ENCODE peak calls at places on chromosomes 5 and 9, in seven cellular contexts. Y is mesothelial cell of epicardium, K is fibroblast of pulmonary artery, F is esophagus squamous epithelium, Q is WTC11, J is fibroblast of lung, R is tibial nerve. O is an unnamed sample.

GRCh38 chr5:132012385-132013005 is 1.0 kb upstream of the ACSL6 start:
- DNase-seq in Y (peak), K (peak), F (no peak), Q (peak), J (peak), R (no peak), O (peak)

GRCh38 chr9:110738982-110739381 is 70.4 kb downstream of the MUSK start:
- DNase-seq in Y (no peak), K (no peak), F (no peak), Q (no peak), J (peak), R (no peak), O (no peak)

GRCh38 chr5:65811004-65811403 is 89.0 kb downstream of the NLN start:
- DNase-seq in Y (no peak), K (peak), F (no peak), Q (no peak), J (peak), R (no peak), O (no peak)

GRCh38 chr9:91159664-91160121 is 202.0 kb downstream of the AUH start:
- DNase-seq in Y (no peak), K (no peak), F (no peak), Q (no peak), J (no peak), R (no peak), O (no peak)

GRCh38 chr5:96648023-96648422 is 14.2 kb upstream of the CAST start:
- DNase-seq in Y (no peak), K (no peak), F (no peak), Q (no peak), J (no peak), R (no peak), O (no peak)

GRCh38 chr9:82583524-82583923 is 479.4 kb downstream of the RASEF start:
- DNase-seq in Y (no peak), K (no peak), F (no peak), Q (no peak), J (no peak), R (no peak), O (no peak)

GRCh38 chr5:126122942-126123341 is 300.3 kb upstream of the GRAMD2B start:
- DNase-seq in Y (no peak), K (no peak), F (no peak), Q (peak), J (peak), R (no peak), O (no peak)

GRCh38 chr9:133750927-133751649 is 12.9 kb upstream of the SARDH start:
- DNase-seq in Y (no peak), K (no peak), F (no peak), Q (no peak), J (no peak), R (no peak), O (no peak)

GRCh38 chr5:162268694-162269481 is 201.3 kb downstream of the GABRG2 start:
- DNase-seq in Y (no peak), K (no peak), F (no peak), Q (no peak), J (no peak), R (no peak), O (no peak)

GRCh38 chr9:13552606-13553215 is 273.2 kb upstream of the MPDZ start:
- DNase-seq in Y (no peak), K (no peak), F (no peak), Q (no peak), J (peak), R (no peak), O (no peak)

GRCh38 chr5:109825450-109825849 is 135.7 kb downstream of the MAN2A1 start:
- DNase-seq in Y (no peak), K (peak), F (no peak), Q (no peak), J (peak), R (no peak), O (no peak)

GRCh38 chr5:109816732-109817131 is 127.0 kb downstream of the MAN2A1 start:
- DNase-seq in Y (no peak), K (no peak), F (no peak), Q (no peak), J (no peak), R (no peak), O (no peak)

GRCh38 chr5:109823597-109823996 is 133.9 kb downstream of the MAN2A1 start:
- DNase-seq in Y (no peak), K (peak), F (no peak), Q (no peak), J (peak), R (no peak), O (no peak)

GRCh38 chr5:109819878-109820277 is 130.2 kb downstream of the MAN2A1 start:
- DNase-seq in Y (no peak), K (no peak), F (no peak), Q (no peak), J (no peak), R (no peak), O (no peak)
- TF ChIP-seq CTCF in Y (no peak), K (no peak), F (no peak), Q (peak), J (no peak), R (no peak), O (no peak)

DNA sequence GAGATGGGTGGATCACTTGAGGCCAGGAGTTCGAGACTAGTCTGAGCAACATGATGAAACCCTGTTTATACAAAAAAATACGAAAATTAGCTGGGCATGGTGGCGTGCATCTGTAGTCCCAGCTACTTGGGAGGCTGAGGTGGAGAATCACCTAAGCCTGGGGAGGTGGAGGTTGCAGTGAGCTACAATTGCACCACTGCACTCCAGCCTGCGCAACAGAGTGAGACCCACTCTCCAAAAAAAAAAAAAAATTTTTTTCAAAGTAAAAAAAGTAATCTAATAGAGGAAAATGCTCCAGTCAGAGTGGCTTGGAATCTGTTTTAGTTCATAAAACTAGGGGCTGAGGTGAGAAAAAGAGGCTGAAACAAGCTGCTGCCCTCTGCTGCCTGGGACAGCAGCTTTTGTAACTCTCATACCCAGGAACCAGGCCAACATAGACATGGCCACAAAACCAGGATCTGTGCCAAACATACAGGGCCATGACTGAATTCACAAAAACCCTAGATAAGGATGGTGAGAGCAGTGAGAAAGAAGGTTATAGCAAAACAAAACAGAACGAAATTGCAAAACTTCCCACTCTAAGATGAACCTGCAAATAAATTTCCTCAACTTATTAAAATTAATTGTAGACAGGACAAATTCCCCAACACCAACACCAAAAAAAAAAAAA is 13.1 kb upstream of the DCAF12 start:
- DNase-seq in Y (no peak), K (peak), F (no peak), Q (no peak), J (peak), R (peak), O (no peak)
- TF ChIP-seq CTCF in Y (no peak), K (peak), F (no peak), Q (no peak), J (peak), R (no peak), O (no peak)

DNA sequence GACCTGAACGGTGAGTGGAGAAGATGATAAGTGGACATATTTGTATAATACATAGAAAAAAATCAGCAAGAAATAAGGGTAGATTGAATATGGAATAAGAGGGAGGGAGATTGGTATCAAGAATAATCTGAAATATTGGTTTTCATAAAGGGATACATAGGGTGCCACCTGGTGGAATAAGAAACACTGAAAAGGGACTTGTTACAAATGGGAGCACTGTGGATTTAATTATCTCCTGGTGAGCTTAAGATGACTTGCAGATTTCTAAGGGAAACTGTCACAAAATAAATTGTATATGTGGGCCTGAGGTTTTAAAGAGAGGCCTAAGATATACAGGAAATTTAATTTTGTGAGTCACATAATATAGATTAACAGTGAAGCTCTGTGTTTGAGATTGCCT is 1403.5 kb upstream of the CDH18 start:
- DNase-seq in Y (no peak), K (no peak), F (no peak), Q (no peak), J (no peak), R (no peak), O (no peak)
- TF ChIP-seq CTCF in Y (no peak), K (no peak), F (no peak), Q (no peak), J (no peak), R (no peak), O (no peak)

GRCh38 chr9:73269430-73270101 is 117.9 kb downstream of the ANXA1 start:
- DNase-seq in Y (no peak), K (peak), F (no peak), Q (no peak), J (peak), R (no peak), O (no peak)
- TF ChIP-seq CTCF in Y (peak), K (peak), F (peak), Q (peak), J (peak), R (no peak), O (no peak)

GRCh38 chr5:76402251-76402879 is 720 bp upstream of the IQGAP2 start:
- DNase-seq in Y (peak), K (peak), F (no peak), Q (peak), J (peak), R (peak), O (peak)

GRCh38 chr5:76404694-76405306 is 1.7 kb downstream of the IQGAP2 start:
- DNase-seq in Y (no peak), K (no peak), F (no peak), Q (no peak), J (no peak), R (no peak), O (no peak)

GRCh38 chr5:76403963-76404693 is 1.0 kb downstream of the IQGAP2 start:
- DNase-seq in Y (no peak), K (peak), F (peak), Q (no peak), J (no peak), R (peak), O (peak)

GRCh38 chr5:76402880-76403712 is at the start of gene IQGAP2:
- DNase-seq in Y (peak), K (peak), F (peak), Q (peak), J (peak), R (peak), O (peak)

GRCh38 chr5:76403713-76403962 is 553 bp downstream of the IQGAP2 start:
- DNase-seq in Y (peak), K (no peak), F (no peak), Q (peak), J (no peak), R (no peak), O (no peak)
- TF ChIP-seq CTCF in Y (no peak), K (no peak), F (no peak), Q (no peak), J (no peak), R (no peak), O (no peak)

GRCh38 chr5:94788527-94788926 is 170.1 kb downstream of the SLF1 start:
- DNase-seq in Y (no peak), K (no peak), F (no peak), Q (no peak), J (no peak), R (no peak), O (no peak)

GRCh38 chr5:94779684-94780083 is 161.2 kb downstream of the SLF1 start:
- DNase-seq in Y (no peak), K (no peak), F (no peak), Q (no peak), J (no peak), R (no peak), O (no peak)

GRCh38 chr5:94782376-94782775 is 163.9 kb downstream of the SLF1 start:
- DNase-seq in Y (no peak), K (no peak), F (no peak), Q (no peak), J (no peak), R (no peak), O (no peak)

DNA sequence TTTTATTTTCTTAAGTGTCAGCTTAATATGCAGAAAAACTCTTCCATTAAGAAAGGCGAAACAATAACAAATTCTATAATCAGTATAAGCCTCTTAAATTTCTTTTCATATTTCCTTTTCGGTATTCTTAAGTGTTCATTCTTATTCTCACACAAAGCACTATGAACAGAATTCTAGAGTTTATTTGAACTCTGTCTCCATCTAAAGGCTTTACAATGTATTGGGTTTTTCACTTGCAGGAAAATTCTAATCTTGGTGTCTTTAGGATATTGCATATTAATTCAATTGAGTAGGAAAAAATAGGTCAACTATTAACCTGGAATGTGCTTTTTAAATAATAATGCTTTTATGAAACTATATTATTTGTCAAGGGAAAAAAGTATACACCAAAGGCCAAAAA is 166.6 kb downstream of the SLF1 start:
- DNase-seq in Y (no peak), K (peak), F (no peak), Q (no peak), J (no peak), R (no peak), O (no peak)
- TF ChIP-seq CTCF in Y (no peak), K (peak), F (no peak), Q (no peak), J (peak), R (no peak), O (no peak)

GRCh38 chr5:38207343-38207742 is 51.0 kb upstream of the EGFLAM start:
- DNase-seq in Y (no peak), K (no peak), F (no peak), Q (peak), J (no peak), R (no peak), O (no peak)

GRCh38 chr5:38212307-38212706 is 46.1 kb upstream of the EGFLAM start:
- DNase-seq in Y (no peak), K (no peak), F (no peak), Q (no peak), J (no peak), R (no peak), O (no peak)

GRCh38 chr5:38208782-38209378 is 49.5 kb upstream of the EGFLAM start:
- DNase-seq in Y (no peak), K (peak), F (no peak), Q (peak), J (peak), R (no peak), O (no peak)

GRCh38 chr5:38210701-38211353 is 47.5 kb upstream of the EGFLAM start:
- DNase-seq in Y (no peak), K (no peak), F (no peak), Q (no peak), J (no peak), R (no peak), O (no peak)

DNA sequence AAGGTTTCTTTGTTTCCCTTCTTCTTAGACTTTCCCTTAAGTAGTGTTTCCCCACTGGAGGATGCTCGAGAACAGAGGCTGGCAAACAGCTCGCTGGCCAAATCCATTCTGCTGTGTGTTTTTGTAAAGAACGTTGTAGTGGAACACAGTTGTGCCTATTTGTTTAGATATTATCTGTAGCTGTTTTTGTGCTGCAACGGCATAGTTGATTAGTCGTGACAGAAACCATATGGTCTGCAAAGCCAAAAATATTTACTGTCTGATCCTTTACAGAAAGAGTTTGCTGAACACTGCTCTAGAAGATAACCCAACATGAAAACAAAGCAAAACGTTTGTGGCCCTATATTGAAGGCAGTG is 47.0 kb upstream of the EGFLAM start:
- DNase-seq in Y (no peak), K (no peak), F (no peak), Q (no peak), J (no peak), R (no peak), O (no peak)
- TF ChIP-seq CTCF in Y (no peak), K (no peak), F (no peak), Q (no peak), J (no peak), R (no peak), O (no peak)

GRCh38 chr5:141373673-141374317 is at the start of gene PCDHGA6:
- DNase-seq in Y (no peak), K (peak), F (no peak), Q (no peak), J (peak), R (no peak), O (no peak)
- TF ChIP-seq CTCF in Y (no peak), K (peak), F (no peak), Q (no peak), J (peak), R (no peak), O (no peak)

GRCh38 chr9:74499111-74499601 is 2.0 kb downstream of the RORB start:
- DNase-seq in Y (no peak), K (no peak), F (no peak), Q (peak), J (peak), R (no peak), O (no peak)

GRCh38 chr9:74497750-74498615 is 848 bp downstream of the RORB start:
- DNase-seq in Y (peak), K (peak), F (no peak), Q (peak), J (peak), R (no peak), O (peak)

GRCh38 chr9:74498616-74499095 is 1.5 kb downstream of the RORB start:
- DNase-seq in Y (peak), K (no peak), F (no peak), Q (peak), J (peak), R (no peak), O (no peak)

GRCh38 chr9:74494490-74494889 is 2.6 kb upstream of the RORB start:
- DNase-seq in Y (no peak), K (no peak), F (no peak), Q (no peak), J (no peak), R (no peak), O (no peak)

DNA sequence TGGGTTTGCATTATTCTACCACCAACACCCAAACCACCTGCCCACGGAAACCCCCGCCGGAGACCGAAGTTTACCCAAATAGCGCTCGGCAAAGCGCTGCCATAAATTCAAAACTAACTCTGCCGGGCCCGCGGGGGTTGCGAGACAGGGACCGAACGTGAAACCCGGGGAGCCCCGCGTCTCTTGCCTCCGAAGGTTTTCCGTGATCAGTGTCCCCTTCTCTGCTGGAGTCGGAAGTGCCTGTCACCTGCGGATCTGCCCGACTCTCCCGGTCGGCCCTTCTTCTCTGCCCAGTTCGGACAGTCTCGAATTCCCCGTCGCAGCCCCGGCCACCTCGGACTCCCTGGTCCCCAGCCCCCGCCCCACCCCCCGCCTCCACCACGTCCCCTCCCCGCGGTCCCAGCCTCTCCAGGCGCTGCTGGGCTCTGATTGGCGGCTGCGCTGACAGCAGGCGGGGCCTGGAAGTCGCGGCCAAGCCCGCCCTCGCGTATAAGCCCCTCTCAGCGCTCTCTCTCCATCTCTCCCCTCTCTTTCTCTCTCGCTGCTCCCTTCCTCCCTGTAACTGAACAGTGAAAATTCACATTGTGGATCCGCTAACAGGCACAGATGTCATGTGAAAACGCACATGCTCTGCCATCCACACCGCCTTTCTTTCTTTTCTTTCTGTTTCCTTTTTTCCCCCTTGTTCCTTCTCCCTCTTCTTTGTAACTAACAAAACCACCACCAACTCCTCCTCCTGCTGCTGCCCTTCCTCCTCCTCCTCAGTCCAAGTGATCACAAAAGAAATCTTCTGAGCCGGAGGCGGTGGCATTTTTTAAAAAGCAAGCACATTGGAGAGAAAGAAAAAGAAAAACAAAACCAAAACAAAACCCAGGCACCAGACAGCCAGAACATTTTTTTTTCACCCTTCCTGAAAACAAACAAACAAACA is at the start of gene RORB:
- DNase-seq in Y (peak), K (peak), F (no peak), Q (peak), J (peak), R (peak), O (peak)
- TF ChIP-seq CTCF in Y (no peak), K (no peak), F (no peak), Q (no peak), J (no peak), R (no peak), O (no peak)

GRCh38 chr5:138594305-138595058 is 19.3 kb upstream of the HSPA9 start:
- DNase-seq in Y (no peak), K (no peak), F (no peak), Q (no peak), J (no peak), R (no peak), O (no peak)
- TF ChIP-seq CTCF in Y (peak), K (peak), F (no peak), Q (no peak), J (peak), R (no peak), O (peak)

O was measured in natural killer cell.